ENCODE peak calls at places on chromosomes 4 and X, in ten cellular contexts. One of them, this sample, is unnamed.

GRCh38 chrX:106935175-106935574 is 15.0 kb downstream of the CLDN2 start:
- DNase-seq in T-helper 9 cell: no peak
- DNase-seq in CD14-positive monocyte: no peak
- DNase-seq in left ventricle myocardium inferior: no peak
- DNase-seq in type B pancreatic cell: no peak
- DNase-seq in DMS153: no peak
- DNase-seq in COR-L47: no peak
- DNase-seq in GM23338: no peak
- DNase-seq in activated CD4-positive, alpha-beta T cell treated with anti-CD3 and anti-CD28 coated beads, Interleukin-2, amount 10 ng/mL, durations not matched to agents 7 days and 5 days: no peak
- DNase-seq in GM12865: no peak
- DNase-seq in this sample: no peak

GRCh38 chr4:174517502-174517901 is 4.8 kb downstream of the HPGD start:
- DNase-seq in T-helper 9 cell: no peak
- DNase-seq in CD14-positive monocyte: no peak
- DNase-seq in left ventricle myocardium inferior: no peak
- DNase-seq in type B pancreatic cell: no peak
- DNase-seq in DMS153: no peak
- DNase-seq in COR-L47: no peak
- DNase-seq in GM23338: no peak
- DNase-seq in activated CD4-positive, alpha-beta T cell treated with anti-CD3 and anti-CD28 coated beads, Interleukin-2, amount 10 ng/mL, durations not matched to agents 7 days and 5 days: no peak
- DNase-seq in GM12865: no peak
- DNase-seq in this sample: no peak

GRCh38 chr4:148204892-148205291 is 237.3 kb downstream of the NR3C2 start:
- DNase-seq in T-helper 9 cell: no peak
- DNase-seq in CD14-positive monocyte: no peak
- DNase-seq in left ventricle myocardium inferior: no peak
- DNase-seq in type B pancreatic cell: no peak
- DNase-seq in DMS153: no peak
- DNase-seq in COR-L47: no peak
- DNase-seq in GM23338: no peak
- DNase-seq in activated CD4-positive, alpha-beta T cell treated with anti-CD3 and anti-CD28 coated beads, Interleukin-2, amount 10 ng/mL, durations not matched to agents 7 days and 5 days: no peak
- DNase-seq in GM12865: no peak
- DNase-seq in this sample: no peak

GRCh38 chr4:25439913-25440477 is 62.9 kb downstream of the ANAPC4 start:
- DNase-seq in T-helper 9 cell: peak
- DNase-seq in CD14-positive monocyte: no peak
- DNase-seq in left ventricle myocardium inferior: no peak
- DNase-seq in type B pancreatic cell: no peak
- DNase-seq in DMS153: no peak
- DNase-seq in COR-L47: peak
- DNase-seq in GM23338: peak
- DNase-seq in activated CD4-positive, alpha-beta T cell treated with anti-CD3 and anti-CD28 coated beads, Interleukin-2, amount 10 ng/mL, durations not matched to agents 7 days and 5 days: peak
- DNase-seq in GM12865: peak
- DNase-seq in this sample: peak

GRCh38 chrX:151973851-151974335 is 583 bp downstream of the GABRE start:
- DNase-seq in T-helper 9 cell: no peak
- DNase-seq in CD14-positive monocyte: no peak
- DNase-seq in left ventricle myocardium inferior: peak
- DNase-seq in type B pancreatic cell: no peak
- DNase-seq in DMS153: no peak
- DNase-seq in COR-L47: no peak
- DNase-seq in GM23338: peak
- DNase-seq in activated CD4-positive, alpha-beta T cell treated with anti-CD3 and anti-CD28 coated beads, Interleukin-2, amount 10 ng/mL, durations not matched to agents 7 days and 5 days: no peak
- DNase-seq in GM12865: no peak
- DNase-seq in this sample: no peak

GRCh38 chr4:3513807-3514206 is 18.4 kb downstream of the LRPAP1 start:
- DNase-seq in T-helper 9 cell: no peak
- DNase-seq in CD14-positive monocyte: no peak
- DNase-seq in left ventricle myocardium inferior: no peak
- DNase-seq in type B pancreatic cell: no peak
- DNase-seq in DMS153: no peak
- DNase-seq in COR-L47: no peak
- DNase-seq in GM23338: no peak
- DNase-seq in activated CD4-positive, alpha-beta T cell treated with anti-CD3 and anti-CD28 coated beads, Interleukin-2, amount 10 ng/mL, durations not matched to agents 7 days and 5 days: no peak
- DNase-seq in GM12865: no peak
- DNase-seq in this sample: no peak

GRCh38 chr4:6123976-6124375 is 76.4 kb downstream of the JAKMIP1 start:
- DNase-seq in T-helper 9 cell: no peak
- DNase-seq in CD14-positive monocyte: no peak
- DNase-seq in left ventricle myocardium inferior: no peak
- DNase-seq in type B pancreatic cell: no peak
- DNase-seq in DMS153: no peak
- DNase-seq in COR-L47: no peak
- DNase-seq in GM23338: no peak
- DNase-seq in activated CD4-positive, alpha-beta T cell treated with anti-CD3 and anti-CD28 coated beads, Interleukin-2, amount 10 ng/mL, durations not matched to agents 7 days and 5 days: no peak
- DNase-seq in GM12865: no peak
- DNase-seq in this sample: no peak

GRCh38 chr4:30854566-30854965 is 134.4 kb downstream of the PCDH7 start:
- DNase-seq in T-helper 9 cell: no peak
- DNase-seq in CD14-positive monocyte: no peak
- DNase-seq in left ventricle myocardium inferior: no peak
- DNase-seq in type B pancreatic cell: no peak
- DNase-seq in DMS153: no peak
- DNase-seq in COR-L47: no peak
- DNase-seq in GM23338: no peak
- DNase-seq in activated CD4-positive, alpha-beta T cell treated with anti-CD3 and anti-CD28 coated beads, Interleukin-2, amount 10 ng/mL, durations not matched to agents 7 days and 5 days: no peak
- DNase-seq in GM12865: no peak
- DNase-seq in this sample: no peak

GRCh38 chrX:24200133-24200532 is 50.6 kb downstream of the ZFX start:
- DNase-seq in T-helper 9 cell: no peak
- DNase-seq in CD14-positive monocyte: no peak
- DNase-seq in left ventricle myocardium inferior: no peak
- DNase-seq in type B pancreatic cell: no peak
- DNase-seq in DMS153: no peak
- DNase-seq in COR-L47: no peak
- DNase-seq in GM23338: no peak
- DNase-seq in activated CD4-positive, alpha-beta T cell treated with anti-CD3 and anti-CD28 coated beads, Interleukin-2, amount 10 ng/mL, durations not matched to agents 7 days and 5 days: no peak
- DNase-seq in GM12865: peak
- DNase-seq in this sample: no peak

GRCh38 chr4:185778307-185778706 is 33.7 kb downstream of the SORBS2 start:
- DNase-seq in T-helper 9 cell: no peak
- DNase-seq in CD14-positive monocyte: no peak
- DNase-seq in left ventricle myocardium inferior: no peak
- DNase-seq in type B pancreatic cell: no peak
- DNase-seq in DMS153: no peak
- DNase-seq in COR-L47: no peak
- DNase-seq in GM23338: no peak
- DNase-seq in activated CD4-positive, alpha-beta T cell treated with anti-CD3 and anti-CD28 coated beads, Interleukin-2, amount 10 ng/mL, durations not matched to agents 7 days and 5 days: no peak
- DNase-seq in GM12865: no peak
- DNase-seq in this sample: no peak

GRCh38 chrX:119459181-119459580 is 9.1 kb upstream of the SLC25A5 start:
- DNase-seq in T-helper 9 cell: no peak
- DNase-seq in CD14-positive monocyte: no peak
- DNase-seq in left ventricle myocardium inferior: no peak
- DNase-seq in type B pancreatic cell: peak
- DNase-seq in DMS153: no peak
- DNase-seq in COR-L47: no peak
- DNase-seq in GM23338: no peak
- DNase-seq in activated CD4-positive, alpha-beta T cell treated with anti-CD3 and anti-CD28 coated beads, Interleukin-2, amount 10 ng/mL, durations not matched to agents 7 days and 5 days: no peak
- DNase-seq in GM12865: no peak
- DNase-seq in this sample: no peak

GRCh38 chr4:169070071-169070894 is 60.2 kb upstream of the CBR4 start:
- DNase-seq in T-helper 9 cell: no peak
- DNase-seq in CD14-positive monocyte: no peak
- DNase-seq in left ventricle myocardium inferior: peak
- DNase-seq in type B pancreatic cell: peak
- DNase-seq in DMS153: peak
- DNase-seq in COR-L47: peak
- DNase-seq in GM23338: peak
- DNase-seq in activated CD4-positive, alpha-beta T cell treated with anti-CD3 and anti-CD28 coated beads, Interleukin-2, amount 10 ng/mL, durations not matched to agents 7 days and 5 days: no peak
- DNase-seq in GM12865: no peak
- DNase-seq in this sample: no peak

GRCh38 chr4:139901516-139902327 is 236.1 kb downstream of the MGST2 start:
- DNase-seq in T-helper 9 cell: no peak
- DNase-seq in CD14-positive monocyte: no peak
- DNase-seq in left ventricle myocardium inferior: no peak
- DNase-seq in type B pancreatic cell: no peak
- DNase-seq in DMS153: peak
- DNase-seq in COR-L47: peak
- DNase-seq in GM23338: no peak
- DNase-seq in activated CD4-positive, alpha-beta T cell treated with anti-CD3 and anti-CD28 coated beads, Interleukin-2, amount 10 ng/mL, durations not matched to agents 7 days and 5 days: no peak
- DNase-seq in GM12865: no peak
- DNase-seq in this sample: no peak

GRCh38 chrX:123138473-123138872 is 45.6 kb upstream of the GRIA3 start:
- DNase-seq in T-helper 9 cell: no peak
- DNase-seq in CD14-positive monocyte: no peak
- DNase-seq in left ventricle myocardium inferior: no peak
- DNase-seq in type B pancreatic cell: no peak
- DNase-seq in DMS153: no peak
- DNase-seq in COR-L47: no peak
- DNase-seq in GM23338: no peak
- DNase-seq in activated CD4-positive, alpha-beta T cell treated with anti-CD3 and anti-CD28 coated beads, Interleukin-2, amount 10 ng/mL, durations not matched to agents 7 days and 5 days: no peak
- DNase-seq in GM12865: no peak
- DNase-seq in this sample: no peak

GRCh38 chrX:151000901-151001301 is 17.8 kb downstream of the HMGB3 start:
- DNase-seq in T-helper 9 cell: no peak
- DNase-seq in CD14-positive monocyte: no peak
- DNase-seq in left ventricle myocardium inferior: no peak
- DNase-seq in type B pancreatic cell: no peak
- DNase-seq in DMS153: no peak
- DNase-seq in COR-L47: no peak
- DNase-seq in GM23338: no peak
- DNase-seq in activated CD4-positive, alpha-beta T cell treated with anti-CD3 and anti-CD28 coated beads, Interleukin-2, amount 10 ng/mL, durations not matched to agents 7 days and 5 days: no peak
- DNase-seq in GM12865: no peak
- DNase-seq in this sample: no peak

GRCh38 chr4:141768954-141769353 is 132.6 kb downstream of the IL15 start:
- DNase-seq in T-helper 9 cell: no peak
- DNase-seq in CD14-positive monocyte: no peak
- DNase-seq in left ventricle myocardium inferior: no peak
- DNase-seq in type B pancreatic cell: no peak
- DNase-seq in DMS153: no peak
- DNase-seq in COR-L47: no peak
- DNase-seq in GM23338: peak
- DNase-seq in activated CD4-positive, alpha-beta T cell treated with anti-CD3 and anti-CD28 coated beads, Interleukin-2, amount 10 ng/mL, durations not matched to agents 7 days and 5 days: no peak
- DNase-seq in GM12865: no peak
- DNase-seq in this sample: no peak

GRCh38 chr4:6507345-6507744 is 34.9 kb upstream of the PPP2R2C start:
- DNase-seq in T-helper 9 cell: no peak
- DNase-seq in CD14-positive monocyte: no peak
- DNase-seq in left ventricle myocardium inferior: no peak
- DNase-seq in type B pancreatic cell: peak
- DNase-seq in DMS153: no peak
- DNase-seq in COR-L47: no peak
- DNase-seq in GM23338: no peak
- DNase-seq in activated CD4-positive, alpha-beta T cell treated with anti-CD3 and anti-CD28 coated beads, Interleukin-2, amount 10 ng/mL, durations not matched to agents 7 days and 5 days: peak
- DNase-seq in GM12865: no peak
- DNase-seq in this sample: no peak

GRCh38 chr4:149823770-149824221 is 8.2 kb upstream of the IQCM start:
- DNase-seq in T-helper 9 cell: no peak
- DNase-seq in CD14-positive monocyte: no peak
- DNase-seq in left ventricle myocardium inferior: no peak
- DNase-seq in type B pancreatic cell: no peak
- DNase-seq in DMS153: no peak
- DNase-seq in COR-L47: no peak
- DNase-seq in GM23338: no peak
- DNase-seq in activated CD4-positive, alpha-beta T cell treated with anti-CD3 and anti-CD28 coated beads, Interleukin-2, amount 10 ng/mL, durations not matched to agents 7 days and 5 days: no peak
- DNase-seq in GM12865: no peak
- DNase-seq in this sample: no peak

GRCh38 chr4:113908829-113909228 is 70.6 kb downstream of the ARSJ start:
- DNase-seq in T-helper 9 cell: no peak
- DNase-seq in CD14-positive monocyte: no peak
- DNase-seq in left ventricle myocardium inferior: no peak
- DNase-seq in type B pancreatic cell: no peak
- DNase-seq in DMS153: no peak
- DNase-seq in COR-L47: no peak
- DNase-seq in GM23338: no peak
- DNase-seq in activated CD4-positive, alpha-beta T cell treated with anti-CD3 and anti-CD28 coated beads, Interleukin-2, amount 10 ng/mL, durations not matched to agents 7 days and 5 days: no peak
- DNase-seq in GM12865: peak
- DNase-seq in this sample: no peak

GRCh38 chr4:146488495-146489174 is 33.1 kb downstream of the SLC10A7 start:
- DNase-seq in T-helper 9 cell: no peak
- DNase-seq in CD14-positive monocyte: no peak
- DNase-seq in left ventricle myocardium inferior: no peak
- DNase-seq in type B pancreatic cell: no peak
- DNase-seq in DMS153: no peak
- DNase-seq in COR-L47: no peak
- DNase-seq in GM23338: no peak
- DNase-seq in activated CD4-positive, alpha-beta T cell treated with anti-CD3 and anti-CD28 coated beads, Interleukin-2, amount 10 ng/mL, durations not matched to agents 7 days and 5 days: no peak
- DNase-seq in GM12865: no peak
- DNase-seq in this sample: no peak

GRCh38 chrX:74529311-74529710 is 85.1 kb downstream of the RLIM start:
- DNase-seq in T-helper 9 cell: no peak
- DNase-seq in CD14-positive monocyte: no peak
- DNase-seq in left ventricle myocardium inferior: no peak
- DNase-seq in type B pancreatic cell: no peak
- DNase-seq in DMS153: no peak
- DNase-seq in COR-L47: no peak
- DNase-seq in GM23338: no peak
- DNase-seq in activated CD4-positive, alpha-beta T cell treated with anti-CD3 and anti-CD28 coated beads, Interleukin-2, amount 10 ng/mL, durations not matched to agents 7 days and 5 days: no peak
- DNase-seq in GM12865: no peak
- DNase-seq in this sample: no peak

GRCh38 chr4:75235359-75235951 is 278.7 kb downstream of the RCHY1 start:
- DNase-seq in T-helper 9 cell: no peak
- DNase-seq in CD14-positive monocyte: no peak
- DNase-seq in left ventricle myocardium inferior: no peak
- DNase-seq in type B pancreatic cell: no peak
- DNase-seq in DMS153: no peak
- DNase-seq in COR-L47: no peak
- DNase-seq in GM23338: no peak
- DNase-seq in activated CD4-positive, alpha-beta T cell treated with anti-CD3 and anti-CD28 coated beads, Interleukin-2, amount 10 ng/mL, durations not matched to agents 7 days and 5 days: no peak
- DNase-seq in GM12865: peak
- DNase-seq in this sample: no peak

GRCh38 chrX:37462346-37462745 is 109.1 kb upstream of the LANCL3 start:
- DNase-seq in T-helper 9 cell: no peak
- DNase-seq in CD14-positive monocyte: no peak
- DNase-seq in left ventricle myocardium inferior: no peak
- DNase-seq in type B pancreatic cell: no peak
- DNase-seq in DMS153: no peak
- DNase-seq in COR-L47: no peak
- DNase-seq in GM23338: peak
- DNase-seq in activated CD4-positive, alpha-beta T cell treated with anti-CD3 and anti-CD28 coated beads, Interleukin-2, amount 10 ng/mL, durations not matched to agents 7 days and 5 days: no peak
- DNase-seq in GM12865: no peak
- DNase-seq in this sample: no peak

GRCh38 chr4:77332696-77333270 is 175.8 kb downstream of the CCNG2 start:
- DNase-seq in T-helper 9 cell: no peak
- DNase-seq in CD14-positive monocyte: no peak
- DNase-seq in left ventricle myocardium inferior: no peak
- DNase-seq in type B pancreatic cell: no peak
- DNase-seq in DMS153: no peak
- DNase-seq in COR-L47: no peak
- DNase-seq in GM23338: no peak
- DNase-seq in activated CD4-positive, alpha-beta T cell treated with anti-CD3 and anti-CD28 coated beads, Interleukin-2, amount 10 ng/mL, durations not matched to agents 7 days and 5 days: no peak
- DNase-seq in GM12865: no peak
- DNase-seq in this sample: no peak

GRCh38 chr4:119490335-119490734 is 138.3 kb downstream of the PDE5A start:
- DNase-seq in T-helper 9 cell: no peak
- DNase-seq in CD14-positive monocyte: no peak
- DNase-seq in left ventricle myocardium inferior: no peak
- DNase-seq in type B pancreatic cell: no peak
- DNase-seq in DMS153: no peak
- DNase-seq in COR-L47: no peak
- DNase-seq in GM23338: peak
- DNase-seq in activated CD4-positive, alpha-beta T cell treated with anti-CD3 and anti-CD28 coated beads, Interleukin-2, amount 10 ng/mL, durations not matched to agents 7 days and 5 days: no peak
- DNase-seq in GM12865: peak
- DNase-seq in this sample: no peak

GRCh38 chrX:48957477-48957826 is at the start of gene OTUD5:
- DNase-seq in T-helper 9 cell: peak
- DNase-seq in CD14-positive monocyte: no peak
- DNase-seq in left ventricle myocardium inferior: peak
- DNase-seq in type B pancreatic cell: no peak
- DNase-seq in DMS153: peak
- DNase-seq in COR-L47: peak
- DNase-seq in GM23338: peak
- DNase-seq in activated CD4-positive, alpha-beta T cell treated with anti-CD3 and anti-CD28 coated beads, Interleukin-2, amount 10 ng/mL, durations not matched to agents 7 days and 5 days: no peak
- DNase-seq in GM12865: peak
- DNase-seq in this sample: no peak

GRCh38 chrX:16479206-16479869 is 170.6 kb upstream of the S100G start:
- DNase-seq in T-helper 9 cell: no peak
- DNase-seq in CD14-positive monocyte: no peak
- DNase-seq in left ventricle myocardium inferior: no peak
- DNase-seq in type B pancreatic cell: no peak
- DNase-seq in DMS153: no peak
- DNase-seq in COR-L47: no peak
- DNase-seq in GM23338: no peak
- DNase-seq in activated CD4-positive, alpha-beta T cell treated with anti-CD3 and anti-CD28 coated beads, Interleukin-2, amount 10 ng/mL, durations not matched to agents 7 days and 5 days: no peak
- DNase-seq in GM12865: no peak
- DNase-seq in this sample: no peak

GRCh38 chr4:38752393-38752961 is 30.3 kb downstream of the TLR10 start:
- DNase-seq in T-helper 9 cell: no peak
- DNase-seq in CD14-positive monocyte: no peak
- DNase-seq in left ventricle myocardium inferior: no peak
- DNase-seq in type B pancreatic cell: no peak
- DNase-seq in DMS153: no peak
- DNase-seq in COR-L47: no peak
- DNase-seq in GM23338: no peak
- DNase-seq in activated CD4-positive, alpha-beta T cell treated with anti-CD3 and anti-CD28 coated beads, Interleukin-2, amount 10 ng/mL, durations not matched to agents 7 days and 5 days: peak
- DNase-seq in GM12865: peak
- DNase-seq in this sample: no peak

This sample was measured in ascending aorta.